ENCODE peak calls at places on chromosome 9, in seven cellular contexts. G is mesendoderm; X is activated CD4-positive, alpha-beta T cell treated with anti-CD3 and anti-CD28 coated beads, Interleukin-2, amount 50 U/mL, for 4 hours; B is fibroblast of pulmonary artery; H is stimulated activated CD8-positive, alpha-beta memory T cell treated with anti-CD3 and anti-CD28 coated beads, Interleukin-4, amount 100 ng/mL, for 1 hour; Q is activated T-helper 1 cell treated with anti-CD3 and anti-CD28 coated beads, Interleukin-2, amount 50 U/mL, for 16 hours; F is foreskin fibroblast. R is an unnamed sample.
A peak's percentile ranks its signal among the peaks of the same experiment; 100 is the strongest.

GRCh38 chr9:34386656-34387055 is 10.0 kb upstream of the MYORG start:
- DNase-seq in H (no peak), G (no peak), Q (no peak), F (no peak), B (no peak), X (no peak), R (no peak)

GRCh38 chr9:759541-759940 is 82.0 kb upstream of the DMRT1 start:
- DNase-seq in G (no peak), X (no peak), B (no peak), F (no peak), H (no peak), Q (no peak), R (no peak)

GRCh38 chr9:72894342-72894741 is 58.5 kb downstream of the ALDH1A1 start:
- DNase-seq in G (peak; percentile 5), Q (no peak), H (no peak), X (no peak), F (peak; percentile 95), B (no peak), R (no peak)

GRCh38 chr9:94772654-94773303 is 46.3 kb downstream of the AOPEP start:
- DNase-seq in Q (no peak), F (peak; percentile 31), B (no peak), X (no peak), G (no peak), H (no peak), R (no peak)

GRCh38 chr9:97283768-97284167 is 23.7 kb upstream of the CCDC180 start:
- DNase-seq in B (no peak), X (no peak), F (no peak), H (no peak), Q (no peak), G (no peak), R (no peak)

GRCh38 chr9:109082091-109082620 is 37.6 kb downstream of the TMEM245 start:
- DNase-seq in F (no peak), G (no peak), H (no peak), B (no peak), Q (no peak), X (no peak), R (no peak)

GRCh38 chr9:123710299-123710698 is 219.6 kb downstream of the DENND1A start:
- DNase-seq in G (no peak), X (no peak), H (no peak), Q (no peak), F (peak; percentile 76), B (peak; percentile 87), R (no peak)

GRCh38 chr9:89381308-89381609 is 63.0 kb downstream of the SECISBP2 start:
- DNase-seq in X (no peak), F (no peak), G (no peak), Q (no peak), B (no peak), H (no peak), R (no peak)

GRCh38 chr9:94758031-94758430 is 31.5 kb downstream of the AOPEP start:
- DNase-seq in B (no peak), F (no peak), Q (no peak), G (no peak), H (no peak), X (no peak), R (no peak)

GRCh38 chr9:13002740-13003139 is 227.9 kb downstream of the LURAP1L start:
- DNase-seq in H (no peak), G (no peak), B (no peak), Q (no peak), X (no peak), F (no peak), R (no peak)

GRCh38 chr9:126378761-126379160 is 52.1 kb downstream of the MVB12B start:
- DNase-seq in H (no peak), B (no peak), F (no peak), Q (no peak), G (no peak), X (no peak), R (no peak)

GRCh38 chr9:113536483-113537226 is 73.1 kb downstream of the RGS3 start:
- DNase-seq in F (no peak), H (no peak), Q (no peak), G (peak; percentile 75), B (no peak), X (no peak), R (no peak)

GRCh38 chr9:13076616-13077015 is 202.9 kb downstream of the MPDZ start:
- DNase-seq in F (no peak), G (no peak), B (no peak), H (no peak), Q (no peak), X (no peak), R (no peak)